ENCODE peak calls at places on chromosomes 12 and 14, in nine cellular contexts. E, J, A, T, L, U, G, F and W are unnamed samples.

GRCh38 chr12:132139912-132140311 is 4.2 kb downstream of the DDX51 start:
- DNase-seq in U (no peak), E (peak), F (no peak), J (no peak), A (no peak), T (no peak), L (no peak), G (no peak), W (no peak)

GRCh38 chr12:132734206-132734605 is 23.6 kb downstream of the PGAM5 start:
- DNase-seq in G (no peak), F (no peak), E (peak), U (peak), A (no peak), J (no peak), L (no peak), T (no peak), W (no peak)

GRCh38 chr12:81450920-81451739 is 308.0 kb downstream of the PPFIA2 start:
- DNase-seq in J (peak), U (no peak), L (peak), E (no peak), T (peak), G (peak), A (peak), F (peak), W (peak)

GRCh38 chr14:74655597-74656389 is 43.8 kb upstream of the LTBP2 start:
- DNase-seq in T (no peak), U (no peak), E (no peak), J (peak), L (no peak), A (peak), F (no peak), G (no peak), W (no peak)

GRCh38 chr12:59698599-59698998 is 102.8 kb downstream of the SLC16A7 start:
- DNase-seq in E (no peak), G (no peak), J (peak), U (no peak), L (no peak), F (no peak), A (peak), T (no peak), W (no peak)

GRCh38 chr12:15982471-15982870 is 71.3 kb downstream of the DERA start:
- DNase-seq in F (no peak), J (peak), U (no peak), A (peak), T (no peak), E (no peak), L (no peak), G (no peak), W (no peak)

GRCh38 chr12:98424726-98425401 is 90.5 kb upstream of the TMPO start:
- DNase-seq in T (peak), J (peak), F (peak), G (peak), E (no peak), A (peak), L (peak), U (peak), W (peak)

GRCh38 chr14:100341301-100342031 is 18.3 kb downstream of the SLC25A47 start:
- DNase-seq in T (no peak), U (peak), F (no peak), A (peak), L (no peak), E (no peak), G (no peak), J (peak), W (no peak)

GRCh38 chr14:98685725-98686124 is 586.3 kb downstream of the BCL11B start:
- DNase-seq in T (no peak), U (no peak), A (no peak), J (no peak), E (no peak), L (no peak), F (no peak), G (no peak), W (no peak)

GRCh38 chr12:66398931-66399625 is 96.8 kb downstream of the HELB start:
- DNase-seq in F (no peak), T (no peak), A (no peak), E (no peak), J (no peak), U (no peak), L (no peak), G (no peak), W (no peak)

GRCh38 chr12:75632452-75632851 is 121.0 kb upstream of the KRR1 start:
- DNase-seq in E (no peak), L (peak), T (no peak), A (no peak), F (no peak), U (no peak), J (no peak), G (no peak), W (no peak)

GRCh38 chr12:111643428-111643826 is 42.3 kb downstream of the BRAP start:
- DNase-seq in J (no peak), U (no peak), F (no peak), A (peak), E (no peak), L (no peak), G (no peak), T (no peak), W (no peak)

GRCh38 chr14:32654106-32654505 is 284.6 kb upstream of the NPAS3 start:
- DNase-seq in J (peak), G (no peak), A (no peak), L (no peak), T (no peak), E (no peak), U (no peak), F (no peak), W (no peak)

GRCh38 chr12:108211161-108211560 is 82.1 kb downstream of the WSCD2 start:
- DNase-seq in F (no peak), J (no peak), U (no peak), A (no peak), G (no peak), L (no peak), T (no peak), E (no peak), W (no peak)

GRCh38 chr12:62632521-62632920 is 165.9 kb downstream of the MON2 start:
- DNase-seq in U (peak), L (peak), E (peak), T (peak), F (peak), G (peak), A (peak), J (peak), W (peak)

GRCh38 chr12:62629971-62630739 is 163.5 kb downstream of the MON2 start:
- DNase-seq in G (no peak), U (no peak), L (no peak), T (no peak), A (no peak), E (no peak), F (no peak), J (no peak), W (no peak)

GRCh38 chr12:62635630-62636029 is 169.0 kb downstream of the MON2 start:
- DNase-seq in T (no peak), G (no peak), F (no peak), E (no peak), J (no peak), L (no peak), A (no peak), U (no peak), W (no peak)

GRCh38 chr12:62629413-62629812 is 162.8 kb downstream of the MON2 start:
- DNase-seq in E (no peak), J (no peak), U (no peak), T (peak), G (no peak), L (peak), F (no peak), A (no peak), W (no peak)

DNA sequence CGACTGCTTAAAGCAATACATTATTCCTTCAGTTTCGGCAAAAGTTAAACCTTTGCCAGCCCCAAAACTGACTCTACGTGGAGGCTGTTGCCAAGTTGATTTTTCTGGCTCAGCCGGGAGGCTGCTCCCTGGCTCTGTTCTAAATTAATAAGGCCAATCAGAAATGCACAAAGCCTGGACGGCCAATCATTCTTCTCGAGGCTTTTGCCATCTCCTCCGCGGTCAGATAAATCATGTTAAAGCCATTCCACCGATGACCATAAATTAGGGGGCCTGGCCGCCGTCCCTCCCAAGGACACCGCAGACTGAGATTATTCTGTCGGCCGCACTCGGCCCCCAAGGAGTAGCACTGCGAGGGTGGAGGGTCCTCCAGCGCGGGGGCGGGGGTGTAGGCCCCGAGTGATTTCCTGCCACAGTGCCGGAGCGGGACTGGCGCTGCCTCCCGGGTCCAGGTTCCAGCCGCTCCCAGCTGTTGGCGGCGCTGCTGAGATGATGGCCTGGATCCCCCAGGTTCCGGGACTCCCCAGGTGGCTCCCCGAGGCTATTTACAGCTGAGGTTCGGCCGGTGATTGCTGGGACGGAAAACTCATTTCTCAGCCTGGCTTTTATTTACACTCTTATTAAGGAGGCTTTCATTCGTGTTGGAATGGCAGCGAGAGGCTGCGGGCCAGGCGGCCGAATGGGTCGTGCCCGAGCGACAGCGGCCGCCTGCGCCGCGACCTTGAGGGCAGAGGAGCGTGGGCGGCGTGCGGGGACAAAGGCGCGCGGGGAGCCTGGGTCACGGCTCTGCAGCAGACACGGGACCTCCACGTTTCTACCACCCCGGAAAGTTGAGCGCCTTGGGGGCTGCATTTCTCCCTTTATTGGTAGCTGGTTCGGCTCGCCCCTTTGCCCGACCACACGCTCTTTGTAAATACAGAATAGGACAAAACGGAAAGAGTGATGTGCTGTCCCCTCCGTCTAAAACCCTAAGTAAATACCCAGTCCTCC is 165.2 kb downstream of the MON2 start:
- DNase-seq in F (peak), G (peak), A (peak), L (peak), U (peak), T (peak), E (peak), J (peak), W (peak)
- TF ChIP-seq CTCF in F (peak), G (no peak), A (peak), L (peak), U (peak), T (no peak), E (peak), J (peak), W (no peak)

GRCh38 chr14:28300356-28300755 is 466.2 kb upstream of the FOXG1 start:
- DNase-seq in E (no peak), U (no peak), J (no peak), A (no peak), F (no peak), G (no peak), T (no peak), L (no peak), W (no peak)

GRCh38 chr14:28297559-28297958 is 469.0 kb upstream of the FOXG1 start:
- DNase-seq in J (no peak), L (no peak), U (no peak), F (no peak), G (no peak), T (no peak), E (no peak), A (no peak), W (no peak)

GRCh38 chr14:28299227-28299626 is 467.4 kb upstream of the FOXG1 start:
- DNase-seq in L (no peak), U (peak), T (no peak), J (no peak), F (no peak), A (no peak), E (peak), G (no peak), W (no peak)

GRCh38 chr14:28298156-28298555 is 468.4 kb upstream of the FOXG1 start:
- DNase-seq in U (no peak), G (no peak), A (no peak), J (no peak), T (no peak), F (no peak), E (peak), L (no peak), W (no peak)

DNA sequence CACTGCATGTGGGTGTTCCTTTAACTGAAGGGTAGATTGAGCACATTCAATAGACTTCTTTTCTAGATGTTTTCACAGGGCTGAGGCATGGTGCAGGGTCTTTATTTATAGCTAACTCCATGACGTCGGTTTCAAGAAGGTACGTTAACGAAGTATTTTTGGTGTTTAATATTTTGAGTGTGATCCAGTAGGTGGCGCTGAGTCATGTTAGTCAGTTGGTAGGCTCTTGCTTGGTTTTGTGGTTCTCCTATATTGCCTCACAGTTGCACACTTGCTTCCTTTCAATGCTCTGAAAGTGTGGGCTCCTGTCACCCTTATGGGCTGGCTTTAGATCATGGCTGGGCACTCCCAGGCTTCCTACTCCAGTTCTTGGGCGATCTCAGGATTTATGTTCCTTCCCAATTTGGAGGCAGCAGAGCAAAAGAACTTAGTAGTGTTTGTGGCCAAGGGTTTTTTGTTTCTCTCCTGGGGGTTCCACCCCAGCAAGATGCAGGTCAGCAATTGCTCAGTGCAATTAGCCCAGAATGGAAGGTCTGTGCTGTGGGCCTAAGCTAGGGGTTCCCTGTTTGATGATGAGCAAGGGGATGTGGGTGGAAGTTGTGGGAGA is 471.6 kb upstream of the FOXG1 start:
- DNase-seq in A (no peak), J (no peak), E (no peak), F (no peak), U (no peak), L (peak), T (no peak), G (peak), W (no peak)
- TF ChIP-seq CTCF in A (no peak), J (no peak), E (no peak), F (peak), U (no peak), L (peak), T (no peak), G (peak), W (peak)

GRCh38 chr14:85852900-85853299 is 323.0 kb downstream of the FLRT2 start:
- DNase-seq in J (no peak), U (no peak), F (no peak), T (no peak), E (no peak), G (no peak), L (no peak), A (no peak), W (no peak)

GRCh38 chr14:85853996-85854526 is 324.1 kb downstream of the FLRT2 start:
- DNase-seq in L (no peak), J (peak), T (no peak), A (no peak), E (no peak), U (no peak), F (no peak), G (no peak), W (no peak)

DNA sequence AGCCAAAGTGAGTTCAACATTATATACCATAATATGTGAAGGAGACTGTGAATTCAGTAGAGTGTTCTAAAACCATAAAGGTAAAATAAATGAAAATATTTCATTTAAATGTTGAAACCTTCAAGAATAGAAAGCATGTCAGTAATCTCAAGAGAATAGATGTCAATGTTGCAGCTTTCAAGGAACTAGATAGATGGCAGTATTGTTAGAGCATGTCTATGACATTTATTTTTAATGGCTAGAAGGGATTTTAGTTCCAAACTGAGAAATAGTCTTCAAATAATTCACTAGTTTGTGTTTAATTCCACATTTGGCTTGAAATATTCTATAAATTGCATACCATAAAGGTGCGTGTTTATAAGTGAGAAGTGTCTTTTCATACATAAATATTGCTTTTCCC is 326.5 kb downstream of the FLRT2 start:
- DNase-seq in E (no peak), A (no peak), L (no peak), G (no peak), T (no peak), J (no peak), U (no peak), F (no peak), W (no peak)
- TF ChIP-seq CTCF in E (peak), A (peak), L (peak), G (no peak), T (no peak), J (no peak), U (peak), F (peak), W (no peak)

GRCh38 chr12:49094104-49094948 is at the start of gene DHH:
- DNase-seq in G (peak), U (peak), A (no peak), J (no peak), E (peak), F (no peak), L (peak), T (peak), W (peak)
- TF ChIP-seq CTCF in G (no peak), U (no peak), A (no peak), J (no peak), E (no peak), F (no peak), L (no peak), T (no peak), W (no peak)